ENCODE peak calls at places on chromosomes 12 and 14, in seven cellular contexts. H is small intestine, Y is WERI-Rb-1, J is psoas muscle, D is fibroblast of mammary gland, V is A549, C is cardiac fibroblast. R is an unnamed sample.
A peak's percentile ranks its signal among the peaks of the same experiment; 100 is the strongest.

GRCh38 chr14:49946320-49947141 is 53.6 kb downstream of the ARF6 start:
- DNase-seq in D (peak; percentile 65), V (peak; percentile 76), J (no peak), C (peak; percentile 72), Y (no peak), H (peak; percentile 62), R (peak; percentile 50)

GRCh38 chr14:69443296-69443805 is 41.2 kb upstream of the PLEKHD1 start:
- DNase-seq in H (no peak), Y (no peak), C (no peak), V (no peak), D (no peak), J (no peak), R (no peak)

GRCh38 chr14:75409425-75410205 is 18.2 kb upstream of the JDP2 start:
- DNase-seq in Y (no peak), D (no peak), H (no peak), J (peak; percentile 86), V (no peak), C (no peak), R (no peak)

GRCh38 chr12:3205742-3206519 is 128.8 kb downstream of the TSPAN9 start:
- DNase-seq in V (no peak), C (no peak), H (no peak), J (peak; percentile 64), Y (peak; percentile 50), D (no peak), R (no peak)

GRCh38 chr14:44895716-44896115 is 66.0 kb downstream of the KLHL28 start:
- DNase-seq in C (peak; percentile 30), D (peak; percentile 80), Y (no peak), J (no peak), H (no peak), V (no peak), R (peak; percentile 50)

GRCh38 chr12:38138225-38139221 is 178.1 kb upstream of the ALG10B start:
- DNase-seq in Y (peak; percentile 60), H (peak; percentile 44), D (peak; percentile 71), V (peak; percentile 72), C (peak; percentile 76), J (no peak), R (peak; percentile 18)

GRCh38 chr12:90823859-90824258 is 131.1 kb downstream of the CCER1 start:
- DNase-seq in H (no peak), D (no peak), C (no peak), V (no peak), Y (no peak), J (peak; percentile 32), R (no peak)

GRCh38 chr12:63480186-63480585 is 188.1 kb downstream of the DPY19L2 start:
- DNase-seq in J (no peak), C (no peak), D (no peak), Y (no peak), H (no peak), V (no peak), R (no peak)

GRCh38 chr14:22472935-22473854 is 115.8 kb downstream of the DAD1 start:
- DNase-seq in H (peak; percentile 25), D (peak; percentile 60), Y (peak; percentile 24), V (peak; percentile 21), J (no peak), C (peak; percentile 71), R (no peak)

GRCh38 chr12:104929368-104929767 is 28.7 kb downstream of the SLC41A2 start:
- DNase-seq in D (no peak), H (no peak), J (no peak), V (no peak), C (no peak), Y (no peak), R (no peak)

GRCh38 chr14:73943083-73943482 is 6.8 kb downstream of the FAM161B start:
- DNase-seq in Y (no peak), J (no peak), C (peak; percentile 80), H (peak; percentile 57), D (peak; percentile 87), V (no peak), R (peak; percentile 60)

GRCh38 chr14:39291739-39292138 is 58.0 kb downstream of the MIA2 start:
- DNase-seq in C (no peak), D (no peak), J (no peak), V (no peak), H (peak; percentile 78), Y (no peak), R (no peak)

GRCh38 chr14:65303902-65304222 is 108.7 kb upstream of the FUT8 start:
- DNase-seq in Y (no peak), V (no peak), J (no peak), H (no peak), C (no peak), D (no peak), R (no peak)

GRCh38 chr14:65302571-65303184 is 109.9 kb upstream of the FUT8 start:
- DNase-seq in Y (no peak), J (no peak), D (no peak), V (no peak), C (peak; percentile 7), H (peak; percentile 35), R (no peak)

GRCh38 chr14:65303185-65303901 is 109.2 kb upstream of the FUT8 start:
- DNase-seq in J (no peak), V (no peak), D (no peak), Y (peak; percentile 13), C (peak; percentile 39), H (no peak), R (no peak)

GRCh38 chr14:65304963-65305362 is 107.6 kb upstream of the FUT8 start:
- DNase-seq in V (no peak), H (no peak), J (no peak), Y (no peak), C (no peak), D (no peak), R (no peak)

GRCh38 chr14:65304239-65304638 is 108.3 kb upstream of the FUT8 start:
- DNase-seq in J (no peak), Y (no peak), V (no peak), H (no peak), D (no peak), C (no peak), R (no peak)
- H3K4me3 ChIP-seq in J (no peak overlapping the region), Y (no peak overlapping the region), V (no peak overlapping the region), H (no peak overlapping the region), D (no peak overlapping the region), C (no peak overlapping the region), R (no peak overlapping the region)

DNA sequence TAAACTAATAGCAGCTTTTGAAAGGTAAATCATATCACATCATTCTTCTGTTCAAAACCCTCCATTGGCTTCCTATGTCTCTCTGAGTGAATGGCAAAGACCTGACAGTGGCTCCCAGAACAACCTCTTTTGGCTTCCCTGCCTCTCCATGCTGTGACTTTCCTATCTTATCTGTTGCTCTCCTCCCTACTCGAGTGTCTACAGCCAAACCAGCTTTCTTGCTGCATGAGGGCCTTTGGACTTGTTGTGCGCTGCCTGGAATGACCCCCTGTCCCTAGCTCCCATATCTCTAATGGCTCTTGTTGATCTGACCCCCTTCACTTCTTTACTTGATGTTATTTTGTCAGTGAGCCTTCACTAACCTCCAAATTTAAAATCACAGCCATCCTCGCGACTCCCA is 2.5 kb downstream of the SYNE2 start:
- DNase-seq in J (no peak), D (no peak), H (peak; percentile 55), Y (no peak), C (no peak), V (no peak), R (no peak)
- H3K4me3 ChIP-seq in J (peak overlapping the region; percentile 88), D (no peak overlapping the region), H (no peak overlapping the region), Y (no peak overlapping the region), C (no peak overlapping the region), V (no peak overlapping the region), R (no peak overlapping the region)

DNA sequence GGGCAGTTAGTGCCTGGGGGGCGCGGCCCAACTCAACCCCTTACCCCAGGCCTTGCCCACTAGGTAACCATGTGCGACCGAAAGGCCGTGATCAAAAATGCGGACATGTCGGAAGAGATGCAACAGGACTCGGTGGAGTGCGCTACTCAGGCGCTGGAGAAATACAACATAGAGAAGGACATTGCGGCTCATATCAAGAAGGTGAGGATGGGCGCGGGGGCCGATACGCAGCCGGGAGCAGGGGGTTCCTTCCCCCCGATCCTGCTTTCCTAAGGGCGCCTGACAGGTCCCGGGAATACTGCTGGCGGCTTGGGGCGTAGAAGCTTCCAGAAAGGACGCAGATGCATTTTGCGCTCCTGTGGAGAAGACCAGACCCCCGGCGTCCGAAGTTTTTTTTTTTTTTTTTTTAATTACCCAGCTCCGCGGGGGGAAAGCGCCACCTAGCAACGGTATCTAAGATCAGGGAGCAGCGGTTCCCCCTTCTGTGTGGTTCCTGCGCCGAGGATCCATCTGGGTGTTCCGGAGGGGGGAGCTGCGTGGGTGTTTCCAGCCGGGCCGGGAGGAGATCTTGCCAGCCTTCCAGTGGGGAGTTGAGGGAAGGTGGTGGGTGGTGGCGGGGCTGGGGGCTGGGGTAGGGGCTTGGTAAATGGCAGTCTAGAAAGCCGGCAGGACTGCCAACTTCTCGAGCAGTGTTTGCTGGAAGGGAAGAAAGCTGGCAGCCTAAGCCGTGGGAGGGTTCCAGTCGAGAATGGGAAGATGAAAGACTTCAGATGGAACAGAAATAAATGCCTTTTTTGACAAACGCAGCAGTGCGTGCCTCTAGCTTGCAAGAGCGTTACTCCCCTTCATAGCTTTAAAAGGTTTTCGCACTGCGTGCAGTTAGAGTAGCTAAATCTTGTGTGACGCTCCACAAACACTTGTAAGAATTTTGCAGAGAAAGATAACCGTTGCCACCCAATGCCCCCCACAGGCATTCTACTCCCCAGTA is 734 bp downstream of the DYNLL1 start:
- DNase-seq in V (peak; percentile 44), C (peak; percentile 62), H (peak; percentile 53), D (peak; percentile 65), J (peak; percentile 83), Y (peak; percentile 55), R (no peak)
- H3K4me3 ChIP-seq in V (peak overlapping the region; percentile 100), C (peak overlapping the region; percentile 89), H (peak overlapping the region; percentile 88), D (peak overlapping the region; percentile 96), J (peak overlapping the region; percentile 99), Y (peak overlapping the region; percentile 64), R (peak overlapping the region; percentile 97)

GRCh38 chr12:47817272-47818006 is 2.3 kb downstream of the HDAC7 start:
- DNase-seq in J (peak; percentile 43), Y (no peak), C (peak; percentile 40), H (no peak), V (peak; percentile 23), D (peak; percentile 46), R (no peak)
- H3K4me3 ChIP-seq in J (peak overlapping the region; percentile 80), Y (no peak overlapping the region), C (peak overlapping the region; percentile 95), H (no peak overlapping the region), V (peak overlapping the region; percentile 7), D (peak overlapping the region; percentile 80), R (peak overlapping the region; percentile 95)

GRCh38 chr14:79337761-79338160 is 873.5 kb downstream of the DIO2 start:
- DNase-seq in D (no peak), C (no peak), V (no peak), J (no peak), H (no peak), Y (no peak), R (no peak)

DNA sequence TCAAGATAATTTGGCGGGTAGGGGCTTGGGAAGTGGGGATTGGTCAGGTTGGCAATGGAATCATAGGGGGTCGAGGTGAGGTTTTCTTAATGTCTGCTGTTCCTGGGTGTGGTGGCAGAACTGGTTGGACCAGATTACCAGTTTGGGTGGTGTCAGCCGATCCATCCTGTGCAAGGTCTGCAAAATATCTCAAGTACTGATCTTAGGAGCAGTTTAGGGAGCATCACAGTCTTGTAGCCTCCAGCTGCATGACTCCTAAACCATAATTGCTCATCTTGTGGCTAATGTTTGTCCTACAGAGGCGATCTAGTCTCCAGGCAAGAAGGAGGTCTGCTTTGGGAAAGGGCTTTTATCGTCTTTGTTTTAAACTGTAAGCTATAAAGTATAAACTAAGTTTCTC is 868.4 kb downstream of the DIO2 start:
- DNase-seq in J (no peak), C (no peak), V (no peak), Y (no peak), H (no peak), D (no peak), R (no peak)
- H3K4me3 ChIP-seq in J (no peak overlapping the region), C (no peak overlapping the region), V (no peak overlapping the region), Y (no peak overlapping the region), H (no peak overlapping the region), D (no peak overlapping the region), R (no peak overlapping the region)